ENCODE peak calls at places on chromosomes 12 and 14, in ten cellular contexts. B is ovary; Y is occipital lobe; V is DMS153; G is naive thymus-derived CD8-positive, alpha-beta T cell; I is heart left ventricle; N is SJCRH30; P is IMR-90; D is Calu3; M is stomach. Z is an unnamed sample.

GRCh38 chr14:68987653-68988036 is 8.5 kb upstream of the ACTN1 start:
- DNase-seq in V (no peak), G (no peak), Y (no peak), N (no peak), D (no peak), M (no peak), P (no peak), B (no peak), I (no peak), Z (no peak)

GRCh38 chr12:65824314-65824563 is at the start of gene HMGA2:
- DNase-seq in D (no peak), M (no peak), G (no peak), I (peak), Y (no peak), N (no peak), P (peak), B (peak), V (no peak), Z (no peak)

GRCh38 chr14:101467181-101467926 is 93.9 kb upstream of the DIO3 start:
- DNase-seq in G (no peak), M (no peak), Y (no peak), P (no peak), B (no peak), D (no peak), V (no peak), I (no peak), N (no peak), Z (no peak)

GRCh38 chr12:7984900-7985299 is 47.6 kb upstream of the FOXJ2 start:
- DNase-seq in B (no peak), M (no peak), G (no peak), P (no peak), D (no peak), N (no peak), I (no peak), Y (no peak), V (no peak), Z (no peak)

GRCh38 chr12:54287316-54288157 is 7.0 kb downstream of the HNRNPA1 start:
- DNase-seq in G (no peak), N (no peak), Y (no peak), B (no peak), I (no peak), D (no peak), V (no peak), P (no peak), M (no peak), Z (no peak)

GRCh38 chr14:35669782-35670181 is 135.8 kb downstream of the INSM2 start:
- DNase-seq in N (no peak), Y (no peak), I (no peak), M (no peak), V (peak), P (peak), D (peak), G (no peak), B (no peak), Z (no peak)

GRCh38 chr12:9649532-9649940 is 20.0 kb upstream of the CLEC2D start:
- DNase-seq in N (no peak), P (no peak), B (no peak), D (no peak), M (no peak), G (peak), Y (no peak), V (no peak), I (no peak), Z (no peak)

GRCh38 chr12:103205906-103206305 is 248.4 kb downstream of the ASCL1 start:
- DNase-seq in D (no peak), P (no peak), I (no peak), G (no peak), M (no peak), B (no peak), Y (no peak), V (no peak), N (no peak), Z (no peak)

GRCh38 chr14:35268946-35269345 is 23.2 kb upstream of the PSMA6 start:
- DNase-seq in I (no peak), B (no peak), N (no peak), G (no peak), D (no peak), M (no peak), P (no peak), V (no peak), Y (no peak), Z (no peak)

GRCh38 chr12:64894827-64895475 is 70.5 kb downstream of the TBC1D30 start:
- DNase-seq in P (peak), B (no peak), D (no peak), I (no peak), G (no peak), Y (no peak), V (no peak), M (no peak), N (no peak), Z (no peak)

GRCh38 chr14:89417469-89418225 is 614 bp upstream of the FOXN3 start:
- DNase-seq in B (peak), Y (peak), I (peak), N (peak), V (peak), M (peak), D (peak), P (peak), G (peak), Z (peak)

GRCh38 chr12:23771230-23771949 is 178.1 kb downstream of the SOX5 start:
- DNase-seq in V (no peak), M (no peak), G (no peak), D (no peak), I (no peak), Y (peak), P (no peak), N (peak), B (no peak), Z (peak)

GRCh38 chr14:49863483-49864262 is 11.1 kb upstream of the NEMF start:
- DNase-seq in G (peak), V (no peak), N (no peak), I (no peak), Y (no peak), M (no peak), D (no peak), B (peak), P (no peak), Z (no peak)

GRCh38 chr12:57452181-57452936 is 2.7 kb upstream of the INHBE start:
- DNase-seq in N (peak), D (no peak), I (peak), B (no peak), V (no peak), M (no peak), Y (peak), P (peak), G (no peak), Z (no peak)

GRCh38 chr12:272942-273906 is 10.6 kb upstream of the SLC6A13 start:
- DNase-seq in I (no peak), Y (no peak), N (no peak), G (no peak), V (no peak), D (no peak), M (no peak), B (no peak), P (no peak), Z (no peak)

GRCh38 chr12:94892544-94893267 is 110.8 kb downstream of the NDUFA12 start:
- DNase-seq in I (no peak), D (no peak), G (no peak), M (no peak), Y (no peak), N (no peak), V (no peak), B (no peak), P (no peak), Z (no peak)

GRCh38 chr14:35287481-35288013 is 4.6 kb upstream of the PSMA6 start:
- DNase-seq in V (no peak), B (no peak), I (no peak), D (peak), P (no peak), N (no peak), M (peak), G (no peak), Y (no peak), Z (peak)

Z was measured in right lobe of liver.